ENCODE peak calls at places on chromosome 13, in five cellular contexts. R is K562, V is A549, S is SK-N-SH, M is IMR-90. W is an unnamed sample.

GRCh38 chr13:26921918-26922317 is 161.3 kb upstream of the GPR12 start:
- DNase-seq in R (no peak), V (no peak), S (no peak), M (no peak), W (no peak)

GRCh38 chr13:111906816-111907215 is 160.1 kb upstream of the SOX1 start:
- DNase-seq in R (no peak), V (no peak), S (no peak), M (no peak), W (no peak)

GRCh38 chr13:85314686-85315085 is 484.5 kb downstream of the SLITRK6 start:
- DNase-seq in R (no peak), V (no peak), S (no peak), M (no peak), W (no peak)

GRCh38 chr13:65909501-65909900 is 1320.6 kb downstream of the PCDH9 start:
- DNase-seq in R (no peak), V (no peak), S (no peak), M (no peak), W (no peak)

GRCh38 chr13:81017525-81018152 is 676.7 kb upstream of the SPRY2 start:
- DNase-seq in R (peak), V (peak), S (peak), M (peak), W (no peak)

GRCh38 chr13:21546372-21546771 is 57.6 kb downstream of the MICU2 start:
- DNase-seq in R (no peak), V (no peak), S (no peak), M (no peak), W (no peak)

GRCh38 chr13:89988206-89988605 is 1359.3 kb upstream of the MIR17HG start:
- DNase-seq in R (no peak), V (no peak), S (no peak), M (no peak), W (no peak)

GRCh38 chr13:85040176-85040660 is 759.0 kb downstream of the SLITRK6 start:
- DNase-seq in R (no peak), V (no peak), S (peak), M (no peak), W (no peak)

GRCh38 chr13:42333613-42334328 is 61.8 kb downstream of the AKAP11 start:
- DNase-seq in R (peak), V (peak), S (no peak), M (peak), W (no peak)

GRCh38 chr13:91797567-91797966 is 399.1 kb downstream of the GPC5 start:
- DNase-seq in R (no peak), V (no peak), S (peak), M (no peak), W (no peak)

GRCh38 chr13:43561081-43561480 is 225.7 kb downstream of the ENOX1 start:
- DNase-seq in R (no peak), V (no peak), S (no peak), M (no peak), W (no peak)

DNA sequence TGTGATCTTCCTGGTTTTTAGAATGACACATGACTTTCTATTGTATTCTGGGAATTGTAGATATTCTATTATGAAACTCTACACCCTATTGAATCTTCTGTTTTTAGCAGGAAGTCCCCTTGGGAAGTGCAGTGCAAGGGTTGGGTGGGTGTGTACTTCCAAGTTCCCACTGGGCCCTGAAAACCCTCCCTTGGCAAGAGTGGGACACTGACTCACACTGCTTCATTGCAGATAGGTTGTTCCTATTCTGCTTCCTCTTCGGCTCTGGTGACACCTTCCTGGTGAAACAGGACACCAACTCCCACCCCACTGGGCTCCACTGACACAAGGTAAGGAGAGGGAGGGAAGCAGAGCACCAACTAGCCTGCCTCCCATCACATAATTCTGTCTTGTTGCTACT is 121.8 kb downstream of the KCTD12 start:
- DNase-seq in R (no peak), V (no peak), S (no peak), M (peak), W (no peak)
- TF ChIP-seq RCOR1 in R (no peak), V (no peak), S (no peak), M (no peak), W (no peak)

GRCh38 chr13:114071441-114071840 is 61.0 kb downstream of the RASA3 start:
- DNase-seq in R (no peak), V (no peak), S (no peak), M (no peak), W (no peak)
- TF ChIP-seq RCOR1 in R (no peak), V (no peak), S (no peak), M (no peak), W (no peak)

GRCh38 chr13:46668302-46668720 is 115.3 kb downstream of the LRCH1 start:
- DNase-seq in R (no peak), V (no peak), S (no peak), M (peak), W (no peak)
- TF ChIP-seq RCOR1 in R (no peak), V (no peak), S (no peak), M (no peak), W (no peak)

GRCh38 chr13:59641758-59642157 is 522.0 kb downstream of the DIAPH3 start:
- DNase-seq in R (no peak), V (no peak), S (no peak), M (no peak), W (no peak)
- TF ChIP-seq RCOR1 in R (no peak), V (no peak), S (no peak), M (no peak), W (no peak)

DNA sequence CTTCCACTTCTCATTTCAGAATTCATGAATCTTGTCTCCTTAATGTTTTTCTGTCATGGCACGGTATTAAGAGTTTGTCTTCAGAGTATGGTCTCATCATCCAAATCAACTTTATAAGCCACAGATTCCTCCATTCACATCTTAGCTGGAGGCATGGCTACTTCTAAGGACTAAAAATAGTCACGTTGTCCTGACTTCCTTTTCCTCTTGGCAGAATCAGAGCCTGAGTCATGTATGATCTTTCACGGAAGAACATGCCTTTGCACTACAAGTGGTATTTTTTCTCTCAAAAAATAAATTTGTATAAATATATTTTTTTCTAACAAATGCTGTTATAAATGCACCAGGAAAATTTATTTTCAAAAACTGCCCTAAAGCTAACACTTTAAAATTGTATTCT is 71.4 kb downstream of the ALOX5AP start:
- DNase-seq in R (no peak), V (no peak), S (no peak), M (peak), W (no peak)
- TF ChIP-seq RCOR1 in R (no peak), V (no peak), S (no peak), M (no peak), W (no peak)

GRCh38 chr13:113647351-113648217 is 10.4 kb downstream of the ATP4B start:
- DNase-seq in R (no peak), V (peak), S (peak), M (no peak), W (no peak)
- TF ChIP-seq RCOR1 in R (no peak), V (no peak), S (peak), M (no peak), W (no peak)

DNA sequence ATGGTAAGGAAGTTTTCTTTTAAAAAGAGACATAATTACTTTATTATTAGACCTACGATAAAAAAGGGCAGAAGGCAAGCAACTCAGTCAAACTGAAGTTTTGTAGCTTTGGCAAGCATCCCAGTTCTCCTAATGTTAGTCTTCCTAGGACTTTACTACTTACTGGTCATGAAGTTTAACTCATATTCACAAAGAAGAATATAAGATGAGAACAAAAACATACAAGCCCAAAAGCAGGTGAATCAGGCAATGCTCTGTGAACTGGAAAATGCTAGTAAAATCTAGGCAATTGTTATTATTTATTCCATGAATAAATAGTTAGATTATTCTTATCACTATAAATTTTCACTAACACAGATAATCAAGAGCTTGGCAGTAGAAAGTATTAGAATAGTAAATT is 85.0 kb downstream of the MIPEP start:
- DNase-seq in R (no peak), V (no peak), S (no peak), M (no peak), W (no peak)
- TF ChIP-seq RCOR1 in R (no peak), V (no peak), S (no peak), M (no peak), W (no peak)

GRCh38 chr13:20127263-20127562 is 33.6 kb downstream of the GJA3 start:
- DNase-seq in R (no peak), V (no peak), S (no peak), M (no peak), W (no peak)
- TF ChIP-seq RCOR1 in R (no peak), V (no peak), S (no peak), M (no peak), W (no peak)